ENCODE peak calls at places on chromosomes 13 and 19, in eight cellular contexts. N is GM23248, J is Caki2, V is neural crest cell, F is adrenal gland, I is HCEC 1CT, B is AG04450, Y is fibroblast of the conjunctiva. R is an unnamed sample.

GRCh38 chr19:46447824-46448223 is 19.1 kb upstream of the PNMA8C start:
- DNase-seq in N (no peak), J (no peak), Y (no peak), F (no peak), B (no peak), V (no peak), I (no peak), R (no peak)

GRCh38 chr13:101424381-101425155 is 8.3 kb upstream of the NALCN start:
- DNase-seq in Y (no peak), B (peak; percentile 4), V (no peak), N (peak; percentile 45), I (no peak), F (no peak), J (no peak), R (no peak)

GRCh38 chr19:42068756-42069571 is 1.0 kb downstream of the GRIK5 start:
- DNase-seq in F (no peak), N (no peak), J (no peak), I (no peak), B (no peak), V (no peak), Y (no peak), R (no peak)

GRCh38 chr13:101018720-101019119 is 344.1 kb upstream of the TMTC4 start:
- DNase-seq in F (no peak), N (peak; percentile 85), I (peak; percentile 81), V (no peak), B (peak; percentile 4), Y (no peak), J (peak; percentile 73), R (peak; percentile 63)

GRCh38 chr19:38830039-38830733 is 1.4 kb downstream of the ECH1 start:
- DNase-seq in Y (no peak), N (peak; percentile 79), J (peak; percentile 79), B (no peak), I (peak; percentile 91), F (no peak), V (no peak), R (peak; percentile 37)

GRCh38 chr19:50266896-50267295 is 62.3 kb downstream of the KCNC3 start:
- DNase-seq in B (no peak), V (no peak), Y (no peak), N (no peak), F (no peak), I (no peak), J (no peak), R (no peak)

GRCh38 chr19:1231729-1232128 is 6.1 kb downstream of the CBARP start:
- DNase-seq in Y (no peak), B (no peak), V (no peak), F (no peak), J (no peak), N (no peak), I (no peak), R (no peak)

GRCh38 chr19:616732-617526 is 16.4 kb downstream of the POLRMT start:
- DNase-seq in V (no peak), N (no peak), I (no peak), B (no peak), J (no peak), F (no peak), Y (no peak), R (no peak)

GRCh38 chr19:15379996-15380647 is 535 bp upstream of the AKAP8 start:
- DNase-seq in I (peak; percentile 13), F (peak; percentile 64), V (peak; percentile 48), J (peak; percentile 94), B (no peak), N (peak; percentile 63), Y (no peak), R (peak; percentile 39)

GRCh38 chr13:26810095-26810494 is 49.5 kb upstream of the GPR12 start:
- DNase-seq in F (no peak), B (no peak), J (no peak), V (no peak), I (no peak), N (no peak), Y (no peak), R (no peak)

GRCh38 chr19:940591-941291 is 14.9 kb downstream of the ARID3A start:
- DNase-seq in J (peak; percentile 85), F (peak; percentile 81), N (no peak), V (no peak), Y (no peak), B (peak; percentile 49), I (no peak), R (peak; percentile 83)

GRCh38 chr19:54388001-54388802 is 23.5 kb upstream of the LAIR1 start:
- DNase-seq in B (no peak), Y (no peak), V (no peak), F (no peak), J (no peak), I (no peak), N (peak; percentile 10), R (no peak)

GRCh38 chr19:33463194-33463593 is 58.4 kb downstream of the PEPD start:
- DNase-seq in I (no peak), J (no peak), N (no peak), V (no peak), B (no peak), F (no peak), Y (no peak), R (no peak)

GRCh38 chr13:79966502-79966901 is 374.4 kb downstream of the SPRY2 start:
- DNase-seq in B (no peak), Y (no peak), V (no peak), J (peak; percentile 30), F (no peak), N (peak; percentile 34), I (peak; percentile 19), R (peak; percentile 17)

GRCh38 chr13:100673376-100673830 is 1.2 kb downstream of the TMTC4 start:
- DNase-seq in F (no peak), Y (no peak), N (no peak), J (no peak), B (no peak), V (peak; percentile 11), I (no peak), R (no peak)

GRCh38 chr19:1259873-1260748 is 9.0 kb upstream of the CIRBP start:
- DNase-seq in F (no peak), I (no peak), B (no peak), Y (no peak), V (no peak), N (peak; percentile 67), J (peak; percentile 23), R (no peak)

GRCh38 chr13:46359731-46360130 is 27.3 kb downstream of the RUBCNL start:
- DNase-seq in J (no peak), F (no peak), N (peak; percentile 86), B (no peak), V (no peak), I (peak; percentile 55), Y (peak; percentile 13), R (peak; percentile 66)

GRCh38 chr19:49064768-49065611 is at the start of gene NTF4:
- DNase-seq in V (peak; percentile 56), J (peak; percentile 44), F (no peak), I (no peak), B (no peak), N (peak; percentile 50), Y (no peak), R (no peak)

GRCh38 chr13:102440259-102440936 is 38.5 kb upstream of the FGF14 start:
- DNase-seq in Y (no peak), F (no peak), B (no peak), J (peak; percentile 86), I (no peak), V (no peak), N (no peak), R (no peak)

GRCh38 chr19:27744926-27745844 is 1467.8 kb downstream of the UQCRFS1 start:
- DNase-seq in Y (no peak), V (no peak), B (no peak), F (peak; percentile 10), I (no peak), J (no peak), N (no peak), R (no peak)

GRCh38 chr19:18967358-18968146 is 26.5 kb upstream of the HOMER3 start:
- DNase-seq in Y (no peak), V (no peak), J (peak; percentile 44), I (no peak), F (peak; percentile 74), B (no peak), N (peak; percentile 85), R (peak; percentile 49)